ENCODE peak calls at places on chromosomes 4 and X, in seven cellular contexts. F is GM12878, D is neural crest cell, M is coronary artery, K is PC-3, O is mammary epithelial cell, H is colonic mucosa. U is an unnamed sample.

GRCh38 chrX:103175944-103176753 is 38.8 kb upstream of the BEX4 start:
- DNase-seq in D (peak), F (no peak), M (no peak), O (peak), K (peak), H (peak), U (peak)

GRCh38 chrX:41734530-41734929 is 10.5 kb downstream of the GPR82 start:
- DNase-seq in M (no peak), K (peak), F (no peak), D (no peak), H (no peak), O (peak), U (no peak)

GRCh38 chrX:68304602-68305001 is 128.7 kb downstream of the OPHN1 start:
- DNase-seq in O (no peak), H (no peak), M (no peak), F (no peak), D (no peak), K (no peak), U (no peak)

GRCh38 chrX:13248867-13249521 is 70.9 kb downstream of the ATXN3L start:
- DNase-seq in F (no peak), M (no peak), K (no peak), D (no peak), H (no peak), O (no peak), U (no peak)

GRCh38 chrX:153734871-153735270 is 10.2 kb downstream of the ABCD1 start:
- DNase-seq in H (no peak), M (no peak), D (no peak), O (no peak), K (no peak), F (no peak), U (no peak)

GRCh38 chr4:67134616-67135015 is 410.7 kb downstream of the CENPC start:
- DNase-seq in H (no peak), O (no peak), M (no peak), F (no peak), K (no peak), D (no peak), U (no peak)

GRCh38 chr4:6640292-6641163 is at the start of gene MRFAP1:
- DNase-seq in F (peak), O (peak), D (peak), H (peak), M (peak), K (peak), U (peak)

GRCh38 chr4:66017671-66018070 is 347.4 kb upstream of the EPHA5 start:
- DNase-seq in M (no peak), D (no peak), O (no peak), K (no peak), H (no peak), F (no peak), U (no peak)

GRCh38 chrX:39497717-39498265 is 600.0 kb downstream of the BCOR start:
- DNase-seq in M (no peak), D (no peak), K (no peak), H (no peak), O (no peak), F (no peak), U (no peak)

GRCh38 chr4:95388911-95389310 is 159.9 kb downstream of the UNC5C start:
- DNase-seq in K (no peak), F (no peak), H (no peak), O (no peak), D (no peak), M (no peak), U (no peak)

GRCh38 chrX:33465137-33465536 is 253.8 kb upstream of the DMD start:
- DNase-seq in K (no peak), M (no peak), F (no peak), H (no peak), D (no peak), O (no peak), U (no peak)

GRCh38 chrX:21509912-21510311 is 135.7 kb downstream of the CNKSR2 start:
- DNase-seq in K (peak), H (no peak), F (no peak), O (peak), D (no peak), M (no peak), U (no peak)

GRCh38 chrX:96770315-96770714 is 85.7 kb downstream of the DIAPH2 start:
- DNase-seq in O (no peak), M (no peak), D (no peak), F (no peak), H (no peak), K (peak), U (no peak)

GRCh38 chrX:32408389-32408788 is 803.0 kb downstream of the DMD start:
- DNase-seq in O (no peak), M (no peak), D (no peak), H (no peak), F (no peak), K (peak), U (no peak)

GRCh38 chr4:148238086-148238485 is 204.1 kb downstream of the NR3C2 start:
- DNase-seq in K (no peak), D (no peak), M (no peak), H (no peak), F (no peak), O (no peak), U (no peak)

GRCh38 chrX:136714626-136715599 is 65.8 kb downstream of the ARHGEF6 start:
- DNase-seq in O (no peak), H (no peak), D (no peak), M (no peak), F (no peak), K (no peak), U (peak)

GRCh38 chr4:6188687-6189305 is 11.6 kb downstream of the JAKMIP1 start:
- DNase-seq in K (no peak), O (no peak), H (no peak), F (no peak), M (no peak), D (no peak), U (no peak)

GRCh38 chr4:115986573-115986972 is 873.2 kb upstream of the NDST4 start:
- DNase-seq in K (no peak), O (no peak), M (no peak), H (no peak), D (no peak), F (no peak), U (no peak)

GRCh38 chr4:1285790-1286553 is 3.7 kb upstream of the MAEA start:
- DNase-seq in K (peak), F (no peak), H (peak), D (no peak), O (no peak), M (no peak), U (no peak)

GRCh38 chr4:4541040-4541631 is 712 bp downstream of the STX18 start:
- DNase-seq in M (no peak), F (peak), H (peak), D (no peak), O (peak), K (peak), U (peak)

GRCh38 chr4:15719506-15719905 is 16.6 kb downstream of the BST1 start:
- DNase-seq in M (no peak), K (no peak), D (no peak), H (no peak), O (no peak), F (no peak), U (no peak)

GRCh38 chrX:22690116-22690515 is 309.6 kb upstream of the DDX53 start:
- DNase-seq in K (no peak), M (no peak), H (no peak), O (no peak), D (no peak), F (no peak), U (no peak)

GRCh38 chr4:137981277-137981676 is 260.9 kb downstream of the SLC7A11 start:
- DNase-seq in H (no peak), M (no peak), F (no peak), D (no peak), K (peak), O (peak), U (no peak)
- TF ChIP-seq CTCF in H (no peak), M (no peak), F (no peak), D (no peak), K (peak), O (peak), U (no peak)

DNA sequence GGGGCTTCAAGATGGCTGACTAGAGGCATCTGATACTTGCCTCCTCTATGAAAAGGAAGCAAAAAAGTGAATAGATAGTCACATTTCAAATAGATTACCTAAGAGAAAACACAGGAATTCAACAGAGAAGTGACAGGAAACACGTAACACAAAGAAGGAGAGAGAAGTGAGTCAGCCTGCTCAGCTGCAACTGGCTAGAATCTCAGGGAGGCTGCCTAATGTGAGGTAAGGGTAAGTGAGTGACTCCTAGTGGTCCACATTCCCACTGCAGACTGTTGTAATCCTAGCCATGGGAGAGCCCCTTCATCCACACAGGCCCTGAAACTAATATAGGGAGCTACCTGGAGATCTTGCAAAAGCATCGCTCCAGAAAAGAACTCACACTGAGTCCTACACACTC is 179.2 kb downstream of the SLC7A11 start:
- DNase-seq in M (no peak), H (no peak), K (peak), D (no peak), F (no peak), O (peak), U (no peak)
- TF ChIP-seq CTCF in M (no peak), H (no peak), K (peak), D (no peak), F (no peak), O (no peak), U (no peak)

GRCh38 chr4:155208258-155209054 is at the start of gene NPY2R:
- DNase-seq in M (no peak), K (peak), F (no peak), O (no peak), D (peak), H (no peak), U (no peak)

GRCh38 chr4:155207534-155208257 is 740 bp upstream of the NPY2R start:
- DNase-seq in H (peak), M (no peak), O (peak), K (peak), D (peak), F (no peak), U (no peak)
- TF ChIP-seq CTCF in H (no peak), M (no peak), O (no peak), K (peak), D (peak), F (no peak), U (no peak)

GRCh38 chr4:188015025-188015778 is 19.6 kb downstream of the ZFP42 start:
- DNase-seq in F (no peak), O (peak), M (no peak), K (peak), D (no peak), H (no peak), U (no peak)
- TF ChIP-seq CTCF in F (no peak), O (no peak), M (no peak), K (no peak), D (no peak), H (no peak), U (no peak)

DNA sequence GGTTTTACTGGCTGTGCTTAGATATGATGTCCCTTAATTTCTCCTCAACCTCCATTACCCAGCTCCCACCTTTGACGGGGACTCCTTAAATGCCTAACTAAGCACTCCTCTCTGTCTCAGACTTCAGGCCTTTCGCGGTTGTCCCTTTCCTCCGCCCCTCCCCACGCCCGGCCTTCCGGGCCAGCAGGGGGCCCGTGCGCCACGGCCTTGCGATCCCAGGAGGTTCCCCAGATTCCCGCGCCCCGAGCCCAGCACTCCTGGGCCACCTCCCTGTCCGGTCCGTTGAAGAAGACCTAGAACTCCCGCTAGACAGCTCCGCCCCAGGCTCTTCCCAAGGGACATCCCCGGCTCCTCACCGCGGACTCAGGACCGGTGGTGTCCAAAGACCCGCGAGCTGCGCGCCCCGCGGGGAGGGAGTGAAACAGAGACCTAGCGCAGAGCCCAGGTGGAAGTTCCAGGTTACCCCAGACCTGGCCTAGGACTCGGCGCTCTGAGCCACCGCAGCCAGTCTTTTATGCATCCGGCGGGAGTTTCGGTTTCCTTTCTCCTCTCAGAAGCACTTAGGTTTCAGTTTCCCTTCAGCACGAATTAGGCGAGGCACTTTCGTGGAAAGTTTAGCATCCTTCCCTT is at the start of gene DDX60:
- DNase-seq in H (peak), K (peak), O (peak), M (peak), F (peak), D (peak), U (peak)
- TF ChIP-seq CTCF in H (no peak), K (peak), O (peak), M (no peak), F (peak), D (peak), U (no peak)

U was measured in GM10248.